ENCODE peak calls at places on chromosomes 16 and 17, in ten cellular contexts. One of them, this sample, is unnamed.
A peak's percentile ranks its signal among the peaks of the same experiment; 100 is the strongest.

GRCh38 chr16:54370653-54371052 is 84.1 kb upstream of the IRX3 start:
- DNase-seq in fibroblast of lung: no peak
- DNase-seq in tibial nerve: no peak
- DNase-seq in cardiac fibroblast: no peak
- DNase-seq in adrenal gland: no peak
- DNase-seq in lung: no peak
- DNase-seq in left ventricle myocardium inferior: peak; percentile 25
- DNase-seq in IMR-90: no peak
- DNase-seq in fibroblast of the aortic adventitia: no peak
- DNase-seq in GM23338: peak; percentile 32
- DNase-seq in this sample: no peak

GRCh38 chr17:35218901-35219300 is 24.0 kb upstream of the SLFN5 start:
- DNase-seq in fibroblast of lung: no peak
- DNase-seq in tibial nerve: no peak
- DNase-seq in cardiac fibroblast: no peak
- DNase-seq in adrenal gland: no peak
- DNase-seq in lung: no peak
- DNase-seq in left ventricle myocardium inferior: no peak
- DNase-seq in IMR-90: no peak
- DNase-seq in fibroblast of the aortic adventitia: no peak
- DNase-seq in GM23338: no peak
- DNase-seq in this sample: no peak

GRCh38 chr16:4994719-4995434 is 36.7 kb downstream of the SEC14L5 start:
- DNase-seq in fibroblast of lung: no peak
- DNase-seq in tibial nerve: no peak
- DNase-seq in cardiac fibroblast: no peak
- DNase-seq in adrenal gland: no peak
- DNase-seq in lung: no peak
- DNase-seq in left ventricle myocardium inferior: no peak
- DNase-seq in IMR-90: no peak
- DNase-seq in fibroblast of the aortic adventitia: no peak
- DNase-seq in GM23338: no peak
- DNase-seq in this sample: no peak

GRCh38 chr17:74337834-74338500 is 11.9 kb downstream of the KIF19 start:
- DNase-seq in fibroblast of lung: no peak
- DNase-seq in tibial nerve: no peak
- DNase-seq in cardiac fibroblast: no peak
- DNase-seq in adrenal gland: no peak
- DNase-seq in lung: no peak
- DNase-seq in left ventricle myocardium inferior: no peak
- DNase-seq in IMR-90: no peak
- DNase-seq in fibroblast of the aortic adventitia: no peak
- DNase-seq in GM23338: no peak
- DNase-seq in this sample: no peak

GRCh38 chr17:48522031-48522593 is 8.7 kb downstream of the HOXB1 start:
- DNase-seq in fibroblast of lung: peak; percentile 59
- DNase-seq in tibial nerve: no peak
- DNase-seq in cardiac fibroblast: no peak
- DNase-seq in adrenal gland: no peak
- DNase-seq in lung: no peak
- DNase-seq in left ventricle myocardium inferior: no peak
- DNase-seq in IMR-90: peak; percentile 58
- DNase-seq in fibroblast of the aortic adventitia: peak; percentile 19
- DNase-seq in GM23338: no peak
- DNase-seq in this sample: no peak

GRCh38 chr17:34725740-34726139 is 146.4 kb downstream of the TMEM132E start:
- DNase-seq in fibroblast of lung: no peak
- DNase-seq in tibial nerve: no peak
- DNase-seq in cardiac fibroblast: no peak
- DNase-seq in adrenal gland: no peak
- DNase-seq in lung: no peak
- DNase-seq in left ventricle myocardium inferior: no peak
- DNase-seq in IMR-90: no peak
- DNase-seq in fibroblast of the aortic adventitia: no peak
- DNase-seq in GM23338: no peak
- DNase-seq in this sample: no peak

GRCh38 chr17:46176975-46177374 is 16.3 kb downstream of the KANSL1 start:
- DNase-seq in fibroblast of lung: no peak
- DNase-seq in tibial nerve: no peak
- DNase-seq in cardiac fibroblast: no peak
- DNase-seq in adrenal gland: no peak
- DNase-seq in lung: no peak
- DNase-seq in left ventricle myocardium inferior: no peak
- DNase-seq in IMR-90: no peak
- DNase-seq in fibroblast of the aortic adventitia: no peak
- DNase-seq in GM23338: no peak
- DNase-seq in this sample: no peak

GRCh38 chr16:82598766-82599165 is 28.0 kb upstream of the CDH13 start:
- DNase-seq in fibroblast of lung: no peak
- DNase-seq in tibial nerve: no peak
- DNase-seq in cardiac fibroblast: no peak
- DNase-seq in adrenal gland: no peak
- DNase-seq in lung: no peak
- DNase-seq in left ventricle myocardium inferior: no peak
- DNase-seq in IMR-90: no peak
- DNase-seq in fibroblast of the aortic adventitia: no peak
- DNase-seq in GM23338: no peak
- DNase-seq in this sample: no peak

GRCh38 chr17:83119987-83120864 is 40.8 kb downstream of the METRNL start:
- DNase-seq in fibroblast of lung: no peak
- DNase-seq in tibial nerve: no peak
- DNase-seq in cardiac fibroblast: no peak
- DNase-seq in adrenal gland: no peak
- DNase-seq in lung: no peak
- DNase-seq in left ventricle myocardium inferior: peak; percentile 20
- DNase-seq in IMR-90: no peak
- DNase-seq in fibroblast of the aortic adventitia: no peak
- DNase-seq in GM23338: peak; percentile 63
- DNase-seq in this sample: no peak

GRCh38 chr17:39935896-39936295 is 8.4 kb downstream of the LRRC3C start:
- DNase-seq in fibroblast of lung: peak; percentile 29
- DNase-seq in tibial nerve: no peak
- DNase-seq in cardiac fibroblast: peak; percentile 32
- DNase-seq in adrenal gland: no peak
- DNase-seq in lung: no peak
- DNase-seq in left ventricle myocardium inferior: no peak
- DNase-seq in IMR-90: peak; percentile 55
- DNase-seq in fibroblast of the aortic adventitia: no peak
- DNase-seq in GM23338: no peak
- DNase-seq in this sample: no peak

GRCh38 chr17:81869221-81870154 is 1.6 kb downstream of the ARHGDIA start:
- DNase-seq in fibroblast of lung: peak; percentile 33
- DNase-seq in tibial nerve: no peak
- DNase-seq in cardiac fibroblast: peak; percentile 47
- DNase-seq in adrenal gland: no peak
- DNase-seq in lung: no peak
- DNase-seq in left ventricle myocardium inferior: no peak
- DNase-seq in IMR-90: no peak
- DNase-seq in fibroblast of the aortic adventitia: peak; percentile 33
- DNase-seq in GM23338: peak; percentile 65
- DNase-seq in this sample: no peak

DNA sequence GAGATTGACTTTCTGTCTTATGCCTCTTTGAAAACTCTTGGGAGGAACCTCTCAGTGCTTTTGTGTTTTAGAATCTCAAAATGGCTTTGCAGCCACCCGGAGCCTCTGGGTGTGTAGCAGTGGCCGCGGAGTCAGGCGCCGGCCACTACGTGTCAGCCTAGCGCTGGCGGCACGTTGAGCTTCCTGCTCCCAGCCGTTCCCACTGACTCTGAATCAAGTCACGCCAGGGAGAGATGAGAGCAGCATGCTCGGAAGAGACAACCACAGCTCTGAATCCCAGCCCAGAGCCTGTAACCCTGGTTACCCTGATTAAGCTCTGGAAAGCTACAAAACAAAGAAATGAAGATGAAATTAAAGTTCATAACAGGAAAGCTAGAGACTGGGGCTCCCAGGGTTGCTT is 97.4 kb upstream of the CACNG5 start:
- DNase-seq in fibroblast of lung: peak; percentile 61
- DNase-seq in tibial nerve: no peak
- DNase-seq in cardiac fibroblast: peak; percentile 21
- DNase-seq in adrenal gland: no peak
- DNase-seq in lung: no peak
- DNase-seq in left ventricle myocardium inferior: peak; percentile 43
- DNase-seq in IMR-90: peak; percentile 49
- DNase-seq in fibroblast of the aortic adventitia: peak; percentile 83
- DNase-seq in GM23338: peak; percentile 79
- DNase-seq in this sample: peak; percentile 47
- TF ChIP-seq CTCF in fibroblast of lung: peak; percentile 29
- TF ChIP-seq CTCF in tibial nerve: no peak
- TF ChIP-seq CTCF in cardiac fibroblast: no peak
- TF ChIP-seq CTCF in adrenal gland: no peak
- TF ChIP-seq CTCF in lung: no peak
- TF ChIP-seq CTCF in left ventricle myocardium inferior: peak; percentile 57
- TF ChIP-seq CTCF in IMR-90: no peak
- TF ChIP-seq CTCF in fibroblast of the aortic adventitia: peak; percentile 38
- TF ChIP-seq CTCF in GM23338: peak; percentile 81
- TF ChIP-seq CTCF in this sample: peak; percentile 30

GRCh38 chr16:67155305-67156145 is 4.2 kb downstream of the TRADD start:
- DNase-seq in fibroblast of lung: peak; percentile 61
- DNase-seq in tibial nerve: peak; percentile 58
- DNase-seq in cardiac fibroblast: peak; percentile 69
- DNase-seq in adrenal gland: peak; percentile 79
- DNase-seq in lung: peak; percentile 76
- DNase-seq in left ventricle myocardium inferior: peak; percentile 72
- DNase-seq in IMR-90: peak; percentile 71
- DNase-seq in fibroblast of the aortic adventitia: peak; percentile 73
- DNase-seq in GM23338: peak; percentile 84
- DNase-seq in this sample: no peak

GRCh38 chr16:67158637-67159600 is 790 bp downstream of the TRADD start:
- DNase-seq in fibroblast of lung: peak; percentile 30
- DNase-seq in tibial nerve: no peak
- DNase-seq in cardiac fibroblast: peak; percentile 35
- DNase-seq in adrenal gland: peak; percentile 56
- DNase-seq in lung: no peak
- DNase-seq in left ventricle myocardium inferior: peak; percentile 36
- DNase-seq in IMR-90: no peak
- DNase-seq in fibroblast of the aortic adventitia: no peak
- DNase-seq in GM23338: peak; percentile 62
- DNase-seq in this sample: no peak

GRCh38 chr16:67157106-67157748 is 2.5 kb downstream of the TRADD start:
- DNase-seq in fibroblast of lung: no peak
- DNase-seq in tibial nerve: no peak
- DNase-seq in cardiac fibroblast: no peak
- DNase-seq in adrenal gland: no peak
- DNase-seq in lung: no peak
- DNase-seq in left ventricle myocardium inferior: no peak
- DNase-seq in IMR-90: no peak
- DNase-seq in fibroblast of the aortic adventitia: no peak
- DNase-seq in GM23338: no peak
- DNase-seq in this sample: no peak

GRCh38 chr16:67156146-67156844 is 3.4 kb downstream of the TRADD start:
- DNase-seq in fibroblast of lung: no peak
- DNase-seq in tibial nerve: no peak
- DNase-seq in cardiac fibroblast: no peak
- DNase-seq in adrenal gland: no peak
- DNase-seq in lung: no peak
- DNase-seq in left ventricle myocardium inferior: no peak
- DNase-seq in IMR-90: no peak
- DNase-seq in fibroblast of the aortic adventitia: no peak
- DNase-seq in GM23338: no peak
- DNase-seq in this sample: no peak

DNA sequence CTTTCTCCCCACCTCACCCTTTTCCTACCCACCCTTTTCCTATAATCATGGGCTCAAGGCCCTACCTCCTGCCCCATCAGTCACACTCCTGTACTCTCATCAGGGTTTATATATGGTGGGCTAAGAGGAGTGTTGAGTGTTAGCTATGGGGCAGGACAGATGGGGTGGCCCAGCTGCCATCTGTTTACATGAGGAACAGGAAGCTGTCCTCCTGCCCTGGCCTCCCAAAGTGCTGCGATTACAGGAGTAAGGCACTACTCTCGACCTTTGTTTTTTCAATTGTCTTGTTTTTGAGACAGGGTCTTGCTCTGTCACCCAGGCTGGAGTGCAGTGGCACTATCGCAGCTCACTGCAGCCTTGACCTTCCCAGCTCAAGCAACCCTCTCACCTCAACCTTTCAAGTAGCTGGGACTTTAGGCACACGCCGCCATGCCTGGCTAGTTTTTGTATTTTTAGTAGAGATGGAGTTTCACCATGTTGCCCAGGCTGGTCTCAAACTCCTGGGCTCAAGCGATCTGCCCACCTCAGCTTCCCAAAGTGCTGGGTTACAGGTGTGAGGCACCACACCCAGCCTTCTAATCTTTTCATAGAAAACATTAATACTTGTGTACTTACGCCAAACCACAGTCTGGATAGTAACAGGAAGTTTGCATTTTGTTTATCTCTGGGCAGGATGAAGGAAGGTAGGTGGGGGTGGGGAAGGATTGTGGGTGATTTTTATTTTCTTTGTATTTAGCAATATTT is 1.6 kb downstream of the TRADD start:
- DNase-seq in fibroblast of lung: no peak
- DNase-seq in tibial nerve: no peak
- DNase-seq in cardiac fibroblast: no peak
- DNase-seq in adrenal gland: no peak
- DNase-seq in lung: no peak
- DNase-seq in left ventricle myocardium inferior: no peak
- DNase-seq in IMR-90: no peak
- DNase-seq in fibroblast of the aortic adventitia: no peak
- DNase-seq in GM23338: no peak
- DNase-seq in this sample: no peak
- H3K4me3 ChIP-seq in fibroblast of lung: no peak overlapping the region
- H3K4me3 ChIP-seq in tibial nerve: no peak overlapping the region
- H3K4me3 ChIP-seq in cardiac fibroblast: no peak overlapping the region
- H3K4me3 ChIP-seq in adrenal gland: no peak overlapping the region
- H3K4me3 ChIP-seq in lung: no peak overlapping the region
- H3K4me3 ChIP-seq in left ventricle myocardium inferior: no peak overlapping the region
- H3K4me3 ChIP-seq in IMR-90: no peak overlapping the region
- H3K4me3 ChIP-seq in fibroblast of the aortic adventitia: no peak overlapping the region
- H3K4me3 ChIP-seq in GM23338: peak overlapping the region; percentile 66
- H3K4me3 ChIP-seq in this sample: no peak overlapping the region

GRCh38 chr17:19762515-19762961 is 14.4 kb upstream of the ALDH3A1 start:
- DNase-seq in fibroblast of lung: peak; percentile 54
- DNase-seq in tibial nerve: peak; percentile 55
- DNase-seq in cardiac fibroblast: peak; percentile 69
- DNase-seq in adrenal gland: peak; percentile 70
- DNase-seq in lung: peak; percentile 60
- DNase-seq in left ventricle myocardium inferior: peak; percentile 75
- DNase-seq in IMR-90: peak; percentile 59
- DNase-seq in fibroblast of the aortic adventitia: peak; percentile 61
- DNase-seq in GM23338: peak; percentile 92
- DNase-seq in this sample: no peak
- TF ChIP-seq CTCF in fibroblast of lung: peak; percentile 73
- TF ChIP-seq CTCF in tibial nerve: peak; percentile 82
- TF ChIP-seq CTCF in cardiac fibroblast: peak; percentile 85
- TF ChIP-seq CTCF in adrenal gland: peak; percentile 80
- TF ChIP-seq CTCF in lung: peak; percentile 25
- TF ChIP-seq CTCF in left ventricle myocardium inferior: peak; percentile 81
- TF ChIP-seq CTCF in IMR-90: peak; percentile 80
- TF ChIP-seq CTCF in fibroblast of the aortic adventitia: peak; percentile 72
- TF ChIP-seq CTCF in GM23338: peak; percentile 90
- TF ChIP-seq CTCF in this sample: peak; percentile 93

DNA sequence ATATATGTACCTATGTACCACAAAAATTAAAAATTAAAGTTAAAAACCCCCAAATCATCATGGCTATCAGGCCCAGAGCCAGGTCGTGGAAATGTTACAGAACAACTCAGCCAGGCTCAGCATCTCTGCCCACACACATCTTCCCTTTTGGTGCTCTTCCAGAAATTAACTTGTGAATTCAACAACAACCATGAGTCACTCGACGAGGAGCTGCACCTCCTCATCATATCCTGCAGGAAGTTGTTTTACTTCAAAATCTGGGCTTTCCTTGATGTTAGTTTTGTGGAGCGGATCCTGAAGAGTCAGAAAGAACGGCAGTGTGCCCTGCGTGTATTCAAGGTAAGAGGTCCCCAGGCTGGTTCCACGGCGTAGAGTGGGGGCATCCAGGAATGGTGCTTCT is 10.6 kb downstream of the FBXO39 start:
- DNase-seq in fibroblast of lung: peak; percentile 84
- DNase-seq in tibial nerve: no peak
- DNase-seq in cardiac fibroblast: peak; percentile 90
- DNase-seq in adrenal gland: no peak
- DNase-seq in lung: no peak
- DNase-seq in left ventricle myocardium inferior: no peak
- DNase-seq in IMR-90: peak; percentile 63
- DNase-seq in fibroblast of the aortic adventitia: peak; percentile 60
- DNase-seq in GM23338: no peak
- DNase-seq in this sample: peak; percentile 33
- H3K4me3 ChIP-seq in fibroblast of lung: no peak overlapping the region
- H3K4me3 ChIP-seq in tibial nerve: no peak overlapping the region
- H3K4me3 ChIP-seq in cardiac fibroblast: peak overlapping the region; percentile 42
- H3K4me3 ChIP-seq in adrenal gland: no peak overlapping the region
- H3K4me3 ChIP-seq in lung: no peak overlapping the region
- H3K4me3 ChIP-seq in left ventricle myocardium inferior: no peak overlapping the region
- H3K4me3 ChIP-seq in IMR-90: no peak overlapping the region
- H3K4me3 ChIP-seq in fibroblast of the aortic adventitia: no peak overlapping the region
- H3K4me3 ChIP-seq in GM23338: no peak overlapping the region
- H3K4me3 ChIP-seq in this sample: no peak overlapping the region